ENCODE peak calls at places on chromosome 12, in four cellular contexts. One of them, this sample, is unnamed.

GRCh38 chr12:99055294-99055693 is 410.2 kb downstream of the APAF1 start:
- DNase-seq in HepG2: no peak
- DNase-seq in HEK293T: no peak
- DNase-seq in GM12878: no peak
- DNase-seq in this sample: no peak

GRCh38 chr12:49631336-49631907 is 8.1 kb downstream of the PRPF40B start:
- DNase-seq in HepG2: no peak
- DNase-seq in GM12878: no peak
- DNase-seq in HEK293T: no peak
- DNase-seq in this sample: peak

GRCh38 chr12:16482726-16483125 is 123.2 kb downstream of the LMO3 start:
- DNase-seq in HEK293T: no peak
- DNase-seq in HepG2: no peak
- DNase-seq in GM12878: no peak
- DNase-seq in this sample: no peak

GRCh38 chr12:24363177-24363754 is 413.8 kb upstream of the SOX5 start:
- DNase-seq in HepG2: no peak
- DNase-seq in HEK293T: no peak
- DNase-seq in GM12878: no peak
- DNase-seq in this sample: no peak

GRCh38 chr12:29088611-29089219 is 60.4 kb upstream of the FAR2 start:
- DNase-seq in GM12878: no peak
- DNase-seq in HEK293T: peak
- DNase-seq in HepG2: peak
- DNase-seq in this sample: peak

GRCh38 chr12:82625523-82625922 is 61.2 kb upstream of the TMTC2 start:
- DNase-seq in HepG2: no peak
- DNase-seq in GM12878: no peak
- DNase-seq in HEK293T: no peak
- DNase-seq in this sample: no peak

GRCh38 chr12:20403230-20403629 is 34.9 kb downstream of the PDE3A start:
- DNase-seq in GM12878: no peak
- DNase-seq in HepG2: no peak
- DNase-seq in HEK293T: no peak
- DNase-seq in this sample: no peak

GRCh38 chr12:49956663-49957569 is 4.8 kb upstream of the AQP5 start:
- DNase-seq in HEK293T: no peak
- DNase-seq in HepG2: no peak
- DNase-seq in GM12878: no peak
- DNase-seq in this sample: no peak

GRCh38 chr12:7512528-7512927 is 9.0 kb upstream of the CD163 start:
- DNase-seq in HepG2: peak
- DNase-seq in HEK293T: no peak
- DNase-seq in GM12878: no peak
- DNase-seq in this sample: no peak

GRCh38 chr12:48180857-48181495 is 2.5 kb upstream of the CCDC184 start:
- DNase-seq in HepG2: no peak
- DNase-seq in HEK293T: no peak
- DNase-seq in GM12878: no peak
- DNase-seq in this sample: no peak

GRCh38 chr12:62865090-62865489 is 69.9 kb downstream of the PPM1H start:
- DNase-seq in HEK293T: no peak
- DNase-seq in HepG2: no peak
- DNase-seq in GM12878: no peak
- DNase-seq in this sample: no peak

GRCh38 chr12:131395971-131396573 is 314.8 kb upstream of the SFSWAP start:
- DNase-seq in GM12878: no peak
- DNase-seq in HepG2: no peak
- DNase-seq in HEK293T: no peak
- DNase-seq in this sample: no peak

GRCh38 chr12:122721057-122721545 is 4.5 kb upstream of the HCAR3 start:
- DNase-seq in HEK293T: no peak
- DNase-seq in HepG2: peak
- DNase-seq in GM12878: peak
- DNase-seq in this sample: no peak

GRCh38 chr12:23921099-23921846 is 28.2 kb downstream of the SOX5 start:
- DNase-seq in GM12878: no peak
- DNase-seq in HepG2: no peak
- DNase-seq in HEK293T: no peak
- DNase-seq in this sample: peak

GRCh38 chr12:104951759-104952509 is 6.2 kb downstream of the SLC41A2 start:
- DNase-seq in HEK293T: no peak
- DNase-seq in GM12878: no peak
- DNase-seq in HepG2: no peak
- DNase-seq in this sample: no peak

GRCh38 chr12:92063641-92064040 is 82.0 kb downstream of the BTG1 start:
- DNase-seq in HEK293T: no peak
- DNase-seq in HepG2: no peak
- DNase-seq in GM12878: no peak
- DNase-seq in this sample: no peak

GRCh38 chr12:4006743-4007142 is 133.5 kb upstream of the PARP11 start:
- DNase-seq in HEK293T: no peak
- DNase-seq in GM12878: no peak
- DNase-seq in HepG2: no peak
- DNase-seq in this sample: no peak

GRCh38 chr12:6927999-6928702 is 392 bp downstream of the ATN1 start:
- DNase-seq in HepG2: no peak
- DNase-seq in HEK293T: no peak
- DNase-seq in GM12878: no peak
- DNase-seq in this sample: peak

GRCh38 chr12:103043531-103044445 is 86.3 kb downstream of the ASCL1 start:
- DNase-seq in HepG2: no peak
- DNase-seq in HEK293T: no peak
- DNase-seq in GM12878: no peak
- DNase-seq in this sample: no peak

GRCh38 chr12:128712622-128713021 is 111.1 kb downstream of the SLC15A4 start:
- DNase-seq in HepG2: no peak
- DNase-seq in HEK293T: no peak
- DNase-seq in GM12878: no peak
- DNase-seq in this sample: no peak

GRCh38 chr12:120925740-120926563 is 21.8 kb upstream of the SPPL3 start:
- DNase-seq in HEK293T: no peak
- DNase-seq in HepG2: no peak
- DNase-seq in GM12878: no peak
- DNase-seq in this sample: no peak

GRCh38 chr12:12919666-12920435 is 28.5 kb downstream of the GPRC5A start:
- DNase-seq in HepG2: no peak
- DNase-seq in HEK293T: no peak
- DNase-seq in GM12878: no peak
- DNase-seq in this sample: no peak

GRCh38 chr12:31037921-31038320 is 35.7 kb upstream of the DDX11 start:
- DNase-seq in HepG2: no peak
- DNase-seq in HEK293T: no peak
- DNase-seq in GM12878: no peak
- DNase-seq in this sample: no peak

GRCh38 chr12:104985206-104985605 is 910 bp upstream of the NOPCHAP1 start:
- DNase-seq in HepG2: peak
- DNase-seq in GM12878: no peak
- DNase-seq in HEK293T: no peak
- DNase-seq in this sample: no peak

DNA sequence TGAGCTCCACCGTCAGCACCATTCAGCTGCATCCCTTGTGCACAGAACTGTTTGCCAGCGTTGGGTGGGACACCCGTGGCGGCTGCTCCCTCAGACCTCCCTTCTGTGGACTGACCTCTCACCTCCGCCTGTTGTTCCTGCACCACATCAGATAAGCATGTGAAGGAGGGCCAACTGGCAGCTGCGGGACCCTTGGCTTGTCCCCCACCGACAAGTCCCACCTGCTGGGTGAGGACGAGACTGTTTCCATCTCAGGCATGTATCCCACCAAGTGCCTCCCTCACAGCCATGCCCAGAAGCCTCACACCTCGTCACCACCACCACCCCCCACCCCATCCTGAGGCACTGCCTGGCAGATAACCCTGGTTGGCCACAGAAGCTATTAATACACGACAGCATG is 18.6 kb upstream of the TEAD4 start:
- DNase-seq in GM12878: no peak
- DNase-seq in HEK293T: no peak
- DNase-seq in HepG2: no peak
- DNase-seq in this sample: peak
- TF ChIP-seq TARDBP in GM12878: no peak
- TF ChIP-seq TARDBP in HEK293T: no peak
- TF ChIP-seq TARDBP in HepG2: no peak
- TF ChIP-seq TARDBP in this sample: no peak

GRCh38 chr12:125198647-125199046 is 133.4 kb downstream of the AACS start:
- DNase-seq in HepG2: no peak
- DNase-seq in GM12878: no peak
- DNase-seq in HEK293T: no peak
- DNase-seq in this sample: no peak

GRCh38 chr12:125201940-125202339 is 136.7 kb downstream of the AACS start:
- DNase-seq in HepG2: no peak
- DNase-seq in GM12878: no peak
- DNase-seq in HEK293T: no peak
- DNase-seq in this sample: no peak

GRCh38 chr12:125203145-125203765 is 138.0 kb downstream of the AACS start:
- DNase-seq in HEK293T: peak
- DNase-seq in GM12878: no peak
- DNase-seq in HepG2: peak
- DNase-seq in this sample: peak

GRCh38 chr12:125206757-125207156 is 141.5 kb downstream of the AACS start:
- DNase-seq in HepG2: no peak
- DNase-seq in GM12878: no peak
- DNase-seq in HEK293T: no peak
- DNase-seq in this sample: no peak

GRCh38 chr12:125202421-125202820 is 137.2 kb downstream of the AACS start:
- DNase-seq in HepG2: no peak
- DNase-seq in GM12878: no peak
- DNase-seq in HEK293T: no peak
- DNase-seq in this sample: no peak
- TF ChIP-seq TARDBP in HepG2: no peak
- TF ChIP-seq TARDBP in GM12878: no peak
- TF ChIP-seq TARDBP in HEK293T: no peak
- TF ChIP-seq TARDBP in this sample: no peak

DNA sequence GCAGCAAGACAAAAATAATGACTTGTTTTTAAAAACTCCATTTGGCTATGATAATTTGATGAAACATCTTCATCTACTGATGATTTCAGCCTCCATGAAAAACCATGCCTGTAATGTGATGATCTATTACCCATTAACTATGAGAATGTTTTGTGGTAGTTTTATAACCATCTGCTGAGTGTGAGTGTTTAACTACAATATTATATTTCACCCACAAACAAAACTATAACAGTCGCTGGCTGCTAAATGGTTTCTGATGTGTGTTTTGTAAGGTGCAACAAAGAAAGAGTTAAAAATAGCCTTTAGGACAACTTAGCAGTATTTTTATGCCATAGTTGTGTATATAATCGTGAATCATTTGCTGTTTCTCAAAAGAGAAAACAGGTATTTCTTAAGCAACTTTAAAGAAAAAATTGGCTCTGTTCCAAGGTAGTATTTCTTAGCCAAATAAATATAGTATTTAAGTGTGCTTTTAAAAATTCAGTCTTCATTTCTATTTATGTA is 4.9 kb downstream of the PTHLH start:
- DNase-seq in HepG2: no peak
- DNase-seq in GM12878: no peak
- DNase-seq in HEK293T: no peak
- DNase-seq in this sample: no peak
- TF ChIP-seq TARDBP in HepG2: no peak
- TF ChIP-seq TARDBP in GM12878: no peak
- TF ChIP-seq TARDBP in HEK293T: no peak
- TF ChIP-seq TARDBP in this sample: no peak

GRCh38 chr12:68140576-68140975 is 19.0 kb downstream of the IFNG start:
- DNase-seq in GM12878: no peak
- DNase-seq in HepG2: no peak
- DNase-seq in HEK293T: no peak
- DNase-seq in this sample: no peak

GRCh38 chr12:68137278-68137930 is 22.1 kb downstream of the IFNG start:
- DNase-seq in HepG2: no peak
- DNase-seq in GM12878: no peak
- DNase-seq in HEK293T: no peak
- DNase-seq in this sample: no peak

GRCh38 chr12:68138480-68138879 is 21.1 kb downstream of the IFNG start:
- DNase-seq in GM12878: no peak
- DNase-seq in HEK293T: no peak
- DNase-seq in HepG2: no peak
- DNase-seq in this sample: no peak
- TF ChIP-seq TARDBP in GM12878: no peak
- TF ChIP-seq TARDBP in HEK293T: no peak
- TF ChIP-seq TARDBP in HepG2: no peak
- TF ChIP-seq TARDBP in this sample: no peak

GRCh38 chr12:89344862-89345202 is 7.5 kb downstream of the DUSP6 start:
- DNase-seq in GM12878: no peak
- DNase-seq in HEK293T: no peak
- DNase-seq in HepG2: peak
- DNase-seq in this sample: no peak

GRCh38 chr12:89347325-89347829 is 4.9 kb downstream of the DUSP6 start:
- DNase-seq in GM12878: no peak
- DNase-seq in HepG2: no peak
- DNase-seq in HEK293T: no peak
- DNase-seq in this sample: no peak

GRCh38 chr12:89345376-89345775 is 6.9 kb downstream of the DUSP6 start:
- DNase-seq in HEK293T: no peak
- DNase-seq in GM12878: no peak
- DNase-seq in HepG2: no peak
- DNase-seq in this sample: no peak

GRCh38 chr12:89346741-89347324 is 5.5 kb downstream of the DUSP6 start:
- DNase-seq in HepG2: peak
- DNase-seq in HEK293T: no peak
- DNase-seq in GM12878: no peak
- DNase-seq in this sample: no peak

DNA sequence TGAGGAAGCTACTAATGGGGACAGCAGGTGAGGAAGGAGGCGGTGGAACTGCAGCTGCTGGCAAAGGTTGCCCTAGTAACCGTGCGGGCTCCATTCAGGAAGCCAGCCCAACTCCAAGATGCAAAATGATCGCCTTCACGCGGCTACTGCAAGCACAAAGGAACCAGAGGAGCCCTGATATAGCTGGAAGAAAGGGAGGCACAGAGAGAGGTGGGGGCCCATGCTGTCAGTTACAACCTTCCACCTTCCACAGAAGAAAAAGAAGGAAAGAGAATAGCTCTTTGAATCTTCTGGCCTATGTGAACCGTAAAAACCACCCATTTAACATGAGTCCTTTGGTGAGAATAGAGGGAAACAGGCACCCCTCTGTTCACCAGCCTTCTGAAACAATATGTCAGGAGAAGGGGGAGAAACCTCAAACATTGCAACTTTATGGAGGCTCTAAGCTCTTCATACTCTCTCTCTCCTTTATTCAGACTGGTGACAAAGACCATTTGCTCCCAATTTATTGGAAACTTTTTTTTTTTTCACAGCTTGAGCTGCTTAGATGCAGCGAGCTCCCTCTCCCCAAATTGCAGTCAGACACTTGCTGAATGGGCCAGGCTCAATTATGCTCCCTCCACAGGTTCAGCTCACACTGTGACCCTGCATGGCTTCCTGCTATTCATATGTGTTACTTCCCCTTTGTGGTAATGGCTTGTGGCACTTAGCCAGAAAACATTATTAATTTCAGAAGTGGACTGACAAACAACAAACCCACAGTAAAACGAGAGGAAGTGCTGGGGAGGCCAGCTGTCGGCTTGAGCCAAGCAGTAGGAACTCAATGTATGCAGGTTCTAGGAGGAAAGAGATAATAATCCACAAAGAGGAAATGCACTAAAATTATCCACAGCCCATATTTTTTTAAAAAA is 6.2 kb downstream of the DUSP6 start:
- DNase-seq in HepG2: no peak
- DNase-seq in GM12878: peak
- DNase-seq in HEK293T: no peak
- DNase-seq in this sample: no peak
- TF ChIP-seq TARDBP in HepG2: no peak
- TF ChIP-seq TARDBP in GM12878: no peak
- TF ChIP-seq TARDBP in HEK293T: no peak
- TF ChIP-seq TARDBP in this sample: no peak